ENCODE peak calls at places on chromosomes 11 and 22, in eight cellular contexts. O, I, J, P, E, C, D and R are unnamed samples.

GRCh38 chr11:57015679-57016078 is 27.0 kb downstream of the OR5AK2 start:
- DNase-seq in O (no peak), I (no peak), J (no peak), P (no peak), E (no peak), C (no peak), D (no peak), R (no peak)

GRCh38 chr11:19087658-19088057 is 27.1 kb upstream of the MRGPRX2 start:
- DNase-seq in O (peak), I (no peak), J (no peak), P (no peak), E (no peak), C (peak), D (no peak), R (no peak)

GRCh38 chr11:133956650-133957633 is at the start of gene IGSF9B:
- DNase-seq in O (peak), I (peak), J (peak), P (peak), E (peak), C (peak), D (peak), R (peak)

GRCh38 chr22:48783821-48784266 is 1043.8 kb downstream of the BRD1 start:
- DNase-seq in O (no peak), I (no peak), J (peak), P (no peak), E (no peak), C (no peak), D (no peak), R (no peak)

GRCh38 chr11:20368441-20368840 is 4.9 kb downstream of the HTATIP2 start:
- DNase-seq in O (no peak), I (no peak), J (no peak), P (no peak), E (no peak), C (no peak), D (no peak), R (no peak)

GRCh38 chr11:78669249-78669648 is 94.6 kb upstream of the NARS2 start:
- DNase-seq in O (no peak), I (no peak), J (no peak), P (no peak), E (no peak), C (no peak), D (no peak), R (no peak)

GRCh38 chr11:96260067-96260511 is 82.9 kb downstream of the MAML2 start:
- DNase-seq in O (no peak), I (no peak), J (no peak), P (no peak), E (no peak), C (no peak), D (no peak), R (no peak)

GRCh38 chr22:41914611-41915034 is 251 bp downstream of the SHISA8 start:
- DNase-seq in O (peak), I (no peak), J (no peak), P (no peak), E (no peak), C (no peak), D (no peak), R (no peak)

GRCh38 chr11:12404461-12404860 is 27.1 kb downstream of the PARVA start:
- DNase-seq in O (no peak), I (no peak), J (no peak), P (no peak), E (no peak), C (no peak), D (no peak), R (no peak)

GRCh38 chr11:99371257-99371656 is 350.5 kb downstream of the CNTN5 start:
- DNase-seq in O (no peak), I (no peak), J (no peak), P (no peak), E (no peak), C (no peak), D (no peak), R (no peak)

GRCh38 chr22:37205046-37205445 is 7.2 kb downstream of the SSTR3 start:
- DNase-seq in O (no peak), I (no peak), J (no peak), P (no peak), E (no peak), C (no peak), D (no peak), R (no peak)

GRCh38 chr11:10426475-10426874 is 28.6 kb upstream of the AMPD3 start:
- DNase-seq in O (no peak), I (no peak), J (no peak), P (no peak), E (no peak), C (no peak), D (no peak), R (no peak)

GRCh38 chr22:43826142-43827093 is 14.3 kb upstream of the EFCAB6 start:
- DNase-seq in O (peak), I (peak), J (no peak), P (no peak), E (no peak), C (peak), D (peak), R (no peak)

GRCh38 chr11:95994340-95994728 is 70.4 kb upstream of the MTMR2 start:
- DNase-seq in O (no peak), I (no peak), J (no peak), P (no peak), E (no peak), C (no peak), D (no peak), R (no peak)

GRCh38 chr11:114275295-114275694 is 20.9 kb upstream of the NNMT start:
- DNase-seq in O (no peak), I (no peak), J (peak), P (no peak), E (no peak), C (no peak), D (no peak), R (no peak)

GRCh38 chr22:35480143-35480542 is 60.5 kb upstream of the RASD2 start:
- DNase-seq in O (no peak), I (peak), J (no peak), P (no peak), E (no peak), C (peak), D (peak), R (no peak)

GRCh38 chr11:115613986-115614625 is 109.9 kb upstream of the CADM1 start:
- DNase-seq in O (no peak), I (no peak), J (no peak), P (no peak), E (no peak), C (peak), D (no peak), R (no peak)

GRCh38 chr11:15629690-15630321 is 515.1 kb downstream of the INSC start:
- DNase-seq in O (no peak), I (no peak), J (no peak), P (peak), E (peak), C (no peak), D (peak), R (no peak)

GRCh38 chr11:102610198-102610597 is 14.9 kb downstream of the MMP20 start:
- DNase-seq in O (no peak), I (no peak), J (no peak), P (no peak), E (no peak), C (no peak), D (no peak), R (no peak)

GRCh38 chr11:18013790-18014507 is 1.1 kb upstream of the SERGEF start:
- DNase-seq in O (no peak), I (peak), J (no peak), P (peak), E (peak), C (peak), D (peak), R (no peak)

GRCh38 chr11:15975742-15976141 is 380.6 kb downstream of the SOX6 start:
- DNase-seq in O (no peak), I (no peak), J (no peak), P (no peak), E (no peak), C (no peak), D (no peak), R (no peak)

GRCh38 chr11:85809191-85809590 is 1.8 kb downstream of the SYTL2 start:
- DNase-seq in O (no peak), I (no peak), J (no peak), P (no peak), E (no peak), C (no peak), D (no peak), R (no peak)

GRCh38 chr11:119680899-119681370 is 48.1 kb downstream of the NECTIN1 start:
- DNase-seq in O (no peak), I (no peak), J (no peak), P (no peak), E (no peak), C (no peak), D (no peak), R (no peak)
- TF ChIP-seq CTCF in O (no peak), I (no peak), J (no peak), P (no peak), E (no peak), C (no peak), D (no peak), R (no peak)

DNA sequence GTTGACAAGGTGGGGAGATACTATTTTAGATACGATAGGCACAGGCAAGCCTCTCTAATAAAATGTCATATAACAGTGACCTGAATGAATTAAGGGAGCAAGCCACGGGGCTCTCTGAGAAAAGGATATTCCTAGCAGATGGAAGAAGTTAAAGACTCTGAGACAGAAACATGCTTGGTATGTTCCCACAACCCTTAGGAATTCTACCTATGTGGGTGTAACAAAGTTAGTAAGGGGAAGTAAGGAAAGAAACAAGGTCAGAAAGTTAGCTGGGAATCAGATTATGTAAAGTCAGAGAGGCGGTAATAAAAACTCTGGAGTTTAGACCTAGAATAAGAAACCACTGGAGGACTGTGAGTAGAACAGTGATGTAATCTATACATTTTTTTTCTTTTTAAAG is 59.7 kb upstream of the GDPD4 start:
- DNase-seq in O (no peak), I (no peak), J (no peak), P (no peak), E (no peak), C (peak), D (no peak), R (no peak)
- TF ChIP-seq CTCF in O (no peak), I (no peak), J (no peak), P (no peak), E (no peak), C (no peak), D (no peak), R (no peak)

GRCh38 chr22:25884121-25884520 is 142.1 kb downstream of the MYO18B start:
- DNase-seq in O (no peak), I (no peak), J (no peak), P (no peak), E (no peak), C (no peak), D (no peak), R (no peak)

GRCh38 chr22:25882366-25882765 is 140.4 kb downstream of the MYO18B start:
- DNase-seq in O (no peak), I (no peak), J (no peak), P (no peak), E (no peak), C (no peak), D (no peak), R (no peak)

GRCh38 chr22:25881353-25881752 is 139.4 kb downstream of the MYO18B start:
- DNase-seq in O (no peak), I (no peak), J (no peak), P (no peak), E (no peak), C (no peak), D (no peak), R (no peak)

GRCh38 chr22:25878933-25879332 is 136.9 kb downstream of the MYO18B start:
- DNase-seq in O (no peak), I (no peak), J (no peak), P (no peak), E (no peak), C (no peak), D (no peak), R (no peak)

DNA sequence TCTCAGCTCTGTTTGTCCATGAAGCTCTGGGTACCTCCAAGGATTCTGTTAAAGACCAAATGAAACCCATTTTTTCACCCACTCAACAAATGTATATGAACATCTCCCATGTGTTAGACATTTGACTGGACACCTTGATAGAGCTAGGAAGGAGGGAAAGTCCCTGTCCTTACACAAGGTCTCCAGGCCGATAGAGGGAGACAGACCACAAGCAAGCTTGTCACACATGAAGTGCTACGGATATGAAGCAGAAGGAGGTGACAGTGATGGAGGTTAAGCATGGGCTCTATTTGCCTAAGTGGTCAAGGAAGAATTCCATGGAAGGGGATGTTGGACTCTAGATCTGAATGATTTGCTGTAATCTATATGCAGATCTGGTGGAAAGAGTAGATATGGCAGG is 138.5 kb downstream of the MYO18B start:
- DNase-seq in O (no peak), I (no peak), J (no peak), P (no peak), E (no peak), C (no peak), D (no peak), R (peak)
- TF ChIP-seq CTCF in O (no peak), I (no peak), J (no peak), P (no peak), E (no peak), C (no peak), D (peak), R (peak)

DNA sequence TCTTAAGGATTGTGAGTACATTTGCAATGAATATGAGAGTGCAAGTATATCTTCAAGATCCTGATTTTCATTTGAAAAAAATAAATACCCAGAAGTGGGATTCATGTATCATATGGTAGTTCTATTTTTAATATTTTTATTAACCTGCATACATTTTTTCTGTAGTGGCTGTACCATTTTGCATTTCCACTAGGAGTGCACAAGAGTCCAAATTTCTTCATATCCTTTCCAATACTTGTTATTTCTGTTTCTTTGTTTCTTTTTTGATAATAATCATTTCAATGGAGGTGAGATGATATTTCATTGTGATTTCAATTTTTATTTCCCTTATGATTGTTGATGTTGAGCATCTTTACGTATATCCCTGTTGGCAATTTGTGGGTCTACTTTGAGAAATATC is 759.8 kb upstream of the CNTN5 start:
- DNase-seq in O (no peak), I (no peak), J (no peak), P (no peak), E (no peak), C (no peak), D (no peak), R (no peak)
- TF ChIP-seq CTCF in O (no peak), I (no peak), J (no peak), P (peak), E (peak), C (peak), D (no peak), R (no peak)

GRCh38 chr11:33970984-33971466 is 79.1 kb upstream of the LMO2 start:
- DNase-seq in O (peak), I (no peak), J (peak), P (peak), E (peak), C (peak), D (peak), R (peak)
- TF ChIP-seq CTCF in O (peak), I (no peak), J (peak), P (peak), E (peak), C (peak), D (peak), R (peak)

DNA sequence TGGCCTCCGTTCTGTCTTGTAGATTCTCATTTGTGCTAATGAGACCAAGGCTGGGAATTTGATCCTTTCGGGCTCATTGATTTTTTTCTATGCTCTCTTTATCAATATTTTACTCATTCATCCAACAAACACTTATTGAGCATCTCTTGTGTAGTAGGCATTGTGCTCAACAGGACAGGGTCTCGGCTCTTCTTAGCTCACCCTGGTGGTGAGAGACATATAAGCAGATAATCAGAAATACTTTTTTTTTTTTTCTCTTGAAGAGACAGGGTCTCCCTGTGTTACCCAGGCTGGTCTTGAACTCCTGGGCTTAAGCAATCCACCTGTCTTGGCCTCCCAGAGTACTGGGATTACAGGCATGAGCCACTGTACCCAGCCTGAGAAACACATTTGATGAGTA is 48.0 kb upstream of the SLC5A1 start:
- DNase-seq in O (no peak), I (no peak), J (no peak), P (no peak), E (no peak), C (no peak), D (no peak), R (no peak)
- TF ChIP-seq CTCF in O (peak), I (no peak), J (no peak), P (peak), E (peak), C (peak), D (peak), R (no peak)